ENCODE peak calls at places on chromosomes 2 and 18, in seven cellular contexts. One of them, this sample, is unnamed.

GRCh38 chr2:25494626-25495025 is 152.9 kb upstream of the DNMT3A start:
- DNase-seq in T-helper 1 cell: no peak
- DNase-seq in AG10803: peak
- DNase-seq in body of pancreas: no peak
- DNase-seq in skeletal muscle cell: peak
- DNase-seq in anterior cingulate cortex: no peak
- DNase-seq in uterus: no peak
- DNase-seq in this sample: no peak

GRCh38 chr18:41324934-41325333 is 630.1 kb upstream of the PIK3C3 start:
- DNase-seq in T-helper 1 cell: no peak
- DNase-seq in AG10803: peak
- DNase-seq in body of pancreas: no peak
- DNase-seq in skeletal muscle cell: peak
- DNase-seq in anterior cingulate cortex: no peak
- DNase-seq in uterus: no peak
- DNase-seq in this sample: no peak

GRCh38 chr2:107418713-107419112 is 408.0 kb upstream of the RGPD4 start:
- DNase-seq in T-helper 1 cell: no peak
- DNase-seq in AG10803: no peak
- DNase-seq in body of pancreas: no peak
- DNase-seq in skeletal muscle cell: no peak
- DNase-seq in anterior cingulate cortex: no peak
- DNase-seq in uterus: no peak
- DNase-seq in this sample: no peak

GRCh38 chr2:43251171-43251731 is 24.8 kb upstream of the ZFP36L2 start:
- DNase-seq in T-helper 1 cell: no peak
- DNase-seq in AG10803: peak
- DNase-seq in body of pancreas: no peak
- DNase-seq in skeletal muscle cell: peak
- DNase-seq in anterior cingulate cortex: no peak
- DNase-seq in uterus: peak
- DNase-seq in this sample: peak

GRCh38 chr2:169095631-169096105 is 26.3 kb downstream of the DHRS9 start:
- DNase-seq in T-helper 1 cell: no peak
- DNase-seq in AG10803: peak
- DNase-seq in body of pancreas: no peak
- DNase-seq in skeletal muscle cell: peak
- DNase-seq in anterior cingulate cortex: no peak
- DNase-seq in uterus: no peak
- DNase-seq in this sample: peak

GRCh38 chr2:232075080-232075479 is 113.6 kb downstream of the DIS3L2 start:
- DNase-seq in T-helper 1 cell: no peak
- DNase-seq in AG10803: peak
- DNase-seq in body of pancreas: no peak
- DNase-seq in skeletal muscle cell: peak
- DNase-seq in anterior cingulate cortex: no peak
- DNase-seq in uterus: no peak
- DNase-seq in this sample: peak

GRCh38 chr2:71742953-71743601 is 289.7 kb downstream of the DYSF start:
- DNase-seq in T-helper 1 cell: no peak
- DNase-seq in AG10803: peak
- DNase-seq in body of pancreas: peak
- DNase-seq in skeletal muscle cell: peak
- DNase-seq in anterior cingulate cortex: no peak
- DNase-seq in uterus: peak
- DNase-seq in this sample: peak

GRCh38 chr2:238423561-238424312 is 3.0 kb upstream of the ASB1 start:
- DNase-seq in T-helper 1 cell: no peak
- DNase-seq in AG10803: no peak
- DNase-seq in body of pancreas: no peak
- DNase-seq in skeletal muscle cell: no peak
- DNase-seq in anterior cingulate cortex: no peak
- DNase-seq in uterus: no peak
- DNase-seq in this sample: no peak

GRCh38 chr2:135473567-135473966 is 57.5 kb downstream of the ZRANB3 start:
- DNase-seq in T-helper 1 cell: no peak
- DNase-seq in AG10803: peak
- DNase-seq in body of pancreas: no peak
- DNase-seq in skeletal muscle cell: no peak
- DNase-seq in anterior cingulate cortex: no peak
- DNase-seq in uterus: no peak
- DNase-seq in this sample: peak

GRCh38 chr2:186868344-186868743 is 19.4 kb upstream of the ZSWIM2 start:
- DNase-seq in T-helper 1 cell: no peak
- DNase-seq in AG10803: peak
- DNase-seq in body of pancreas: no peak
- DNase-seq in skeletal muscle cell: no peak
- DNase-seq in anterior cingulate cortex: no peak
- DNase-seq in uterus: no peak
- DNase-seq in this sample: peak

GRCh38 chr2:129178356-129178755 is 801.1 kb upstream of the RAB6C start:
- DNase-seq in T-helper 1 cell: no peak
- DNase-seq in AG10803: peak
- DNase-seq in body of pancreas: no peak
- DNase-seq in skeletal muscle cell: no peak
- DNase-seq in anterior cingulate cortex: peak
- DNase-seq in uterus: no peak
- DNase-seq in this sample: no peak

GRCh38 chr2:223725494-223725893 is 111.9 kb downstream of the AP1S3 start:
- DNase-seq in T-helper 1 cell: no peak
- DNase-seq in AG10803: peak
- DNase-seq in body of pancreas: peak
- DNase-seq in skeletal muscle cell: peak
- DNase-seq in anterior cingulate cortex: peak
- DNase-seq in uterus: peak
- DNase-seq in this sample: peak

GRCh38 chr18:61666876-61667590 is 225.8 kb downstream of the RNF152 start:
- DNase-seq in T-helper 1 cell: no peak
- DNase-seq in AG10803: no peak
- DNase-seq in body of pancreas: no peak
- DNase-seq in skeletal muscle cell: no peak
- DNase-seq in anterior cingulate cortex: no peak
- DNase-seq in uterus: no peak
- DNase-seq in this sample: no peak

GRCh38 chr18:31511098-31511497 is 13.1 kb downstream of the DSG2 start:
- DNase-seq in T-helper 1 cell: no peak
- DNase-seq in AG10803: no peak
- DNase-seq in body of pancreas: no peak
- DNase-seq in skeletal muscle cell: no peak
- DNase-seq in anterior cingulate cortex: no peak
- DNase-seq in uterus: no peak
- DNase-seq in this sample: no peak

GRCh38 chr18:63684718-63685117 is 18.0 kb upstream of the SERPINB11 start:
- DNase-seq in T-helper 1 cell: no peak
- DNase-seq in AG10803: no peak
- DNase-seq in body of pancreas: no peak
- DNase-seq in skeletal muscle cell: no peak
- DNase-seq in anterior cingulate cortex: no peak
- DNase-seq in uterus: no peak
- DNase-seq in this sample: no peak

GRCh38 chr2:149342509-149342908 is 12.1 kb downstream of the LYPD6 start:
- DNase-seq in T-helper 1 cell: no peak
- DNase-seq in AG10803: no peak
- DNase-seq in body of pancreas: no peak
- DNase-seq in skeletal muscle cell: no peak
- DNase-seq in anterior cingulate cortex: no peak
- DNase-seq in uterus: no peak
- DNase-seq in this sample: no peak

GRCh38 chr2:8412586-8412985 is 269.3 kb upstream of the ID2 start:
- DNase-seq in T-helper 1 cell: no peak
- DNase-seq in AG10803: peak
- DNase-seq in body of pancreas: no peak
- DNase-seq in skeletal muscle cell: peak
- DNase-seq in anterior cingulate cortex: peak
- DNase-seq in uterus: peak
- DNase-seq in this sample: no peak

GRCh38 chr18:49591271-49591670 is 29.4 kb downstream of the LIPG start:
- DNase-seq in T-helper 1 cell: no peak
- DNase-seq in AG10803: no peak
- DNase-seq in body of pancreas: no peak
- DNase-seq in skeletal muscle cell: no peak
- DNase-seq in anterior cingulate cortex: no peak
- DNase-seq in uterus: no peak
- DNase-seq in this sample: no peak

GRCh38 chr2:230042195-230042594 is 26.5 kb downstream of the SLC16A14 start:
- DNase-seq in T-helper 1 cell: no peak
- DNase-seq in AG10803: no peak
- DNase-seq in body of pancreas: no peak
- DNase-seq in skeletal muscle cell: no peak
- DNase-seq in anterior cingulate cortex: no peak
- DNase-seq in uterus: no peak
- DNase-seq in this sample: no peak

GRCh38 chr18:44508474-44508873 is 172.2 kb upstream of the SETBP1 start:
- DNase-seq in T-helper 1 cell: no peak
- DNase-seq in AG10803: no peak
- DNase-seq in body of pancreas: no peak
- DNase-seq in skeletal muscle cell: no peak
- DNase-seq in anterior cingulate cortex: no peak
- DNase-seq in uterus: no peak
- DNase-seq in this sample: no peak

GRCh38 chr2:55047677-55048299 is 2.5 kb downstream of the RTN4 start:
- DNase-seq in T-helper 1 cell: no peak
- DNase-seq in AG10803: peak
- DNase-seq in body of pancreas: peak
- DNase-seq in skeletal muscle cell: no peak
- DNase-seq in anterior cingulate cortex: no peak
- DNase-seq in uterus: no peak
- DNase-seq in this sample: no peak

GRCh38 chr2:112312821-112313220 is 37.4 kb downstream of the ZC3H6 start:
- DNase-seq in T-helper 1 cell: no peak
- DNase-seq in AG10803: no peak
- DNase-seq in body of pancreas: no peak
- DNase-seq in skeletal muscle cell: no peak
- DNase-seq in anterior cingulate cortex: no peak
- DNase-seq in uterus: no peak
- DNase-seq in this sample: no peak

GRCh38 chr2:142725386-142725785 is 152.1 kb upstream of the KYNU start:
- DNase-seq in T-helper 1 cell: no peak
- DNase-seq in AG10803: no peak
- DNase-seq in body of pancreas: no peak
- DNase-seq in skeletal muscle cell: no peak
- DNase-seq in anterior cingulate cortex: no peak
- DNase-seq in uterus: no peak
- DNase-seq in this sample: no peak

GRCh38 chr2:62578837-62579640 is 73.0 kb upstream of the TMEM17 start:
- DNase-seq in T-helper 1 cell: no peak
- DNase-seq in AG10803: peak
- DNase-seq in body of pancreas: peak
- DNase-seq in skeletal muscle cell: peak
- DNase-seq in anterior cingulate cortex: no peak
- DNase-seq in uterus: no peak
- DNase-seq in this sample: peak

GRCh38 chr2:137437386-137437785 is 526.9 kb upstream of the HNMT start:
- DNase-seq in T-helper 1 cell: no peak
- DNase-seq in AG10803: peak
- DNase-seq in body of pancreas: no peak
- DNase-seq in skeletal muscle cell: no peak
- DNase-seq in anterior cingulate cortex: no peak
- DNase-seq in uterus: no peak
- DNase-seq in this sample: no peak

GRCh38 chr2:233821196-233821595 is 33.1 kb downstream of the HJURP start:
- DNase-seq in T-helper 1 cell: no peak
- DNase-seq in AG10803: no peak
- DNase-seq in body of pancreas: no peak
- DNase-seq in skeletal muscle cell: no peak
- DNase-seq in anterior cingulate cortex: no peak
- DNase-seq in uterus: no peak
- DNase-seq in this sample: no peak

GRCh38 chr2:241296767-241297166 is 18.7 kb downstream of the HDLBP start:
- DNase-seq in T-helper 1 cell: no peak
- DNase-seq in AG10803: no peak
- DNase-seq in body of pancreas: no peak
- DNase-seq in skeletal muscle cell: no peak
- DNase-seq in anterior cingulate cortex: no peak
- DNase-seq in uterus: no peak
- DNase-seq in this sample: no peak

GRCh38 chr2:10333247-10333613 is 30.5 kb downstream of the HPCAL1 start:
- DNase-seq in T-helper 1 cell: no peak
- DNase-seq in AG10803: no peak
- DNase-seq in body of pancreas: no peak
- DNase-seq in skeletal muscle cell: no peak
- DNase-seq in anterior cingulate cortex: no peak
- DNase-seq in uterus: no peak
- DNase-seq in this sample: no peak

This sample was measured in fibroblast of the conjunctiva.